ENCODE peak calls at places on chromosomes 11 and 22, in five cellular contexts. One of them, this sample, is unnamed.

GRCh38 chr11:69356703-69357457 is 62.9 kb downstream of the MYEOV start:
- DNase-seq in MG63: no peak
- DNase-seq in IMR-90: no peak
- DNase-seq in stimulated activated CD8-positive, alpha-beta memory T cell treated with anti-CD3 and anti-CD28 coated beads, Interleukin-15, amount 100 ng/mL, for 4 hours: no peak
- DNase-seq in GM23338: no peak
- DNase-seq in this sample: no peak

GRCh38 chr22:24066260-24066659 is 55.2 kb downstream of the CABIN1 start:
- DNase-seq in IMR-90: no peak
- DNase-seq in MG63: peak; percentile 30
- DNase-seq in GM23338: no peak
- DNase-seq in stimulated activated CD8-positive, alpha-beta memory T cell treated with anti-CD3 and anti-CD28 coated beads, Interleukin-15, amount 100 ng/mL, for 4 hours: no peak
- DNase-seq in this sample: no peak

GRCh38 chr22:36085476-36086169 is 57.0 kb upstream of the RBFOX2 start:
- DNase-seq in IMR-90: no peak
- DNase-seq in GM23338: no peak
- DNase-seq in stimulated activated CD8-positive, alpha-beta memory T cell treated with anti-CD3 and anti-CD28 coated beads, Interleukin-15, amount 100 ng/mL, for 4 hours: no peak
- DNase-seq in MG63: no peak
- DNase-seq in this sample: no peak

GRCh38 chr11:95149659-95150294 is 60.1 kb downstream of the ENDOD1 start:
- DNase-seq in IMR-90: no peak
- DNase-seq in GM23338: peak; percentile 69
- DNase-seq in stimulated activated CD8-positive, alpha-beta memory T cell treated with anti-CD3 and anti-CD28 coated beads, Interleukin-15, amount 100 ng/mL, for 4 hours: no peak
- DNase-seq in MG63: no peak
- DNase-seq in this sample: peak; percentile 42

GRCh38 chr11:63764712-63765631 is 3.6 kb downstream of the ZFTA start:
- DNase-seq in MG63: no peak
- DNase-seq in stimulated activated CD8-positive, alpha-beta memory T cell treated with anti-CD3 and anti-CD28 coated beads, Interleukin-15, amount 100 ng/mL, for 4 hours: no peak
- DNase-seq in IMR-90: no peak
- DNase-seq in GM23338: peak; percentile 68
- DNase-seq in this sample: peak; percentile 47

GRCh38 chr22:42842658-42843370 is 14.3 kb downstream of the ARFGAP3 start:
- DNase-seq in stimulated activated CD8-positive, alpha-beta memory T cell treated with anti-CD3 and anti-CD28 coated beads, Interleukin-15, amount 100 ng/mL, for 4 hours: no peak
- DNase-seq in IMR-90: peak; percentile 24
- DNase-seq in MG63: no peak
- DNase-seq in GM23338: no peak
- DNase-seq in this sample: no peak

GRCh38 chr11:77374611-77375031 is 73.1 kb upstream of the GDPD4 start:
- DNase-seq in GM23338: no peak
- DNase-seq in IMR-90: peak; percentile 46
- DNase-seq in MG63: no peak
- DNase-seq in stimulated activated CD8-positive, alpha-beta memory T cell treated with anti-CD3 and anti-CD28 coated beads, Interleukin-15, amount 100 ng/mL, for 4 hours: no peak
- DNase-seq in this sample: no peak

GRCh38 chr22:38867124-38867455 is 4.9 kb downstream of the CBX6 start:
- DNase-seq in GM23338: no peak
- DNase-seq in stimulated activated CD8-positive, alpha-beta memory T cell treated with anti-CD3 and anti-CD28 coated beads, Interleukin-15, amount 100 ng/mL, for 4 hours: no peak
- DNase-seq in MG63: no peak
- DNase-seq in IMR-90: no peak
- DNase-seq in this sample: no peak

GRCh38 chr11:100812517-100812916 is 125.4 kb downstream of the ARHGAP42 start:
- DNase-seq in IMR-90: no peak
- DNase-seq in stimulated activated CD8-positive, alpha-beta memory T cell treated with anti-CD3 and anti-CD28 coated beads, Interleukin-15, amount 100 ng/mL, for 4 hours: no peak
- DNase-seq in GM23338: no peak
- DNase-seq in MG63: no peak
- DNase-seq in this sample: no peak

GRCh38 chr11:92702771-92703170 is 266.7 kb upstream of the MTNR1B start:
- DNase-seq in GM23338: no peak
- DNase-seq in stimulated activated CD8-positive, alpha-beta memory T cell treated with anti-CD3 and anti-CD28 coated beads, Interleukin-15, amount 100 ng/mL, for 4 hours: no peak
- DNase-seq in IMR-90: peak; percentile 73
- DNase-seq in MG63: no peak
- DNase-seq in this sample: no peak

GRCh38 chr11:111006207-111006606 is 239.3 kb upstream of the POU2AF2 start:
- DNase-seq in MG63: no peak
- DNase-seq in stimulated activated CD8-positive, alpha-beta memory T cell treated with anti-CD3 and anti-CD28 coated beads, Interleukin-15, amount 100 ng/mL, for 4 hours: no peak
- DNase-seq in IMR-90: no peak
- DNase-seq in GM23338: no peak
- DNase-seq in this sample: no peak

GRCh38 chr11:121328213-121328966 is 35.8 kb downstream of the SC5D start:
- DNase-seq in IMR-90: no peak
- DNase-seq in MG63: no peak
- DNase-seq in GM23338: no peak
- DNase-seq in stimulated activated CD8-positive, alpha-beta memory T cell treated with anti-CD3 and anti-CD28 coated beads, Interleukin-15, amount 100 ng/mL, for 4 hours: no peak
- DNase-seq in this sample: no peak

GRCh38 chr11:66950113-66950535 is 8.1 kb downstream of the PC start:
- DNase-seq in stimulated activated CD8-positive, alpha-beta memory T cell treated with anti-CD3 and anti-CD28 coated beads, Interleukin-15, amount 100 ng/mL, for 4 hours: no peak
- DNase-seq in IMR-90: peak; percentile 94
- DNase-seq in GM23338: peak; percentile 35
- DNase-seq in MG63: no peak
- DNase-seq in this sample: peak; percentile 27

GRCh38 chr22:35352214-35353111 is 28.4 kb upstream of the HMOX1 start:
- DNase-seq in stimulated activated CD8-positive, alpha-beta memory T cell treated with anti-CD3 and anti-CD28 coated beads, Interleukin-15, amount 100 ng/mL, for 4 hours: no peak
- DNase-seq in GM23338: peak; percentile 83
- DNase-seq in MG63: no peak
- DNase-seq in IMR-90: no peak
- DNase-seq in this sample: peak; percentile 67

GRCh38 chr11:11480951-11481350 is 127.9 kb upstream of the CSNK2A3 start:
- DNase-seq in GM23338: no peak
- DNase-seq in stimulated activated CD8-positive, alpha-beta memory T cell treated with anti-CD3 and anti-CD28 coated beads, Interleukin-15, amount 100 ng/mL, for 4 hours: no peak
- DNase-seq in MG63: no peak
- DNase-seq in IMR-90: peak; percentile 38
- DNase-seq in this sample: no peak

GRCh38 chr11:19498986-19499669 is 213.5 kb upstream of the NAV2 start:
- DNase-seq in MG63: peak; percentile 22
- DNase-seq in GM23338: no peak
- DNase-seq in IMR-90: peak; percentile 58
- DNase-seq in stimulated activated CD8-positive, alpha-beta memory T cell treated with anti-CD3 and anti-CD28 coated beads, Interleukin-15, amount 100 ng/mL, for 4 hours: no peak
- DNase-seq in this sample: no peak

GRCh38 chr11:66749091-66749490 is 20.1 kb upstream of the SPTBN2 start:
- DNase-seq in stimulated activated CD8-positive, alpha-beta memory T cell treated with anti-CD3 and anti-CD28 coated beads, Interleukin-15, amount 100 ng/mL, for 4 hours: no peak
- DNase-seq in GM23338: no peak
- DNase-seq in IMR-90: no peak
- DNase-seq in MG63: peak; percentile 22
- DNase-seq in this sample: no peak

GRCh38 chr11:129247129-129247528 is 55.0 kb upstream of the ARHGAP32 start:
- DNase-seq in GM23338: no peak
- DNase-seq in IMR-90: peak; percentile 46
- DNase-seq in stimulated activated CD8-positive, alpha-beta memory T cell treated with anti-CD3 and anti-CD28 coated beads, Interleukin-15, amount 100 ng/mL, for 4 hours: no peak
- DNase-seq in MG63: no peak
- DNase-seq in this sample: no peak

GRCh38 chr11:1260023-1260501 is 37.2 kb downstream of the MUC5B start:
- DNase-seq in IMR-90: no peak
- DNase-seq in GM23338: peak; percentile 28
- DNase-seq in stimulated activated CD8-positive, alpha-beta memory T cell treated with anti-CD3 and anti-CD28 coated beads, Interleukin-15, amount 100 ng/mL, for 4 hours: no peak
- DNase-seq in MG63: peak; percentile 60
- DNase-seq in this sample: peak; percentile 44

GRCh38 chr11:9179141-9179540 is 86.0 kb downstream of the DENND5A start:
- DNase-seq in MG63: no peak
- DNase-seq in stimulated activated CD8-positive, alpha-beta memory T cell treated with anti-CD3 and anti-CD28 coated beads, Interleukin-15, amount 100 ng/mL, for 4 hours: no peak
- DNase-seq in GM23338: no peak
- DNase-seq in IMR-90: no peak
- DNase-seq in this sample: no peak

GRCh38 chr11:108147150-108147549 is 25.8 kb downstream of the ACAT1 start:
- DNase-seq in MG63: no peak
- DNase-seq in stimulated activated CD8-positive, alpha-beta memory T cell treated with anti-CD3 and anti-CD28 coated beads, Interleukin-15, amount 100 ng/mL, for 4 hours: no peak
- DNase-seq in IMR-90: no peak
- DNase-seq in GM23338: no peak
- DNase-seq in this sample: no peak

GRCh38 chr11:28447226-28447625 is 339.0 kb downstream of the METTL15 start:
- DNase-seq in stimulated activated CD8-positive, alpha-beta memory T cell treated with anti-CD3 and anti-CD28 coated beads, Interleukin-15, amount 100 ng/mL, for 4 hours: no peak
- DNase-seq in MG63: no peak
- DNase-seq in GM23338: no peak
- DNase-seq in IMR-90: peak; percentile 61
- DNase-seq in this sample: no peak

GRCh38 chr11:68448604-68449011 is 11.9 kb upstream of the PPP6R3 start:
- DNase-seq in stimulated activated CD8-positive, alpha-beta memory T cell treated with anti-CD3 and anti-CD28 coated beads, Interleukin-15, amount 100 ng/mL, for 4 hours: no peak
- DNase-seq in IMR-90: no peak
- DNase-seq in GM23338: no peak
- DNase-seq in MG63: no peak
- DNase-seq in this sample: no peak

GRCh38 chr11:89491141-89491690 is at the start of gene NOX4:
- DNase-seq in stimulated activated CD8-positive, alpha-beta memory T cell treated with anti-CD3 and anti-CD28 coated beads, Interleukin-15, amount 100 ng/mL, for 4 hours: no peak
- DNase-seq in IMR-90: peak; percentile 48
- DNase-seq in MG63: peak; percentile 63
- DNase-seq in GM23338: peak; percentile 82
- DNase-seq in this sample: peak; percentile 75

GRCh38 chr11:70556884-70557741 is 158.8 kb downstream of the CTTN start:
- DNase-seq in MG63: peak; percentile 68
- DNase-seq in GM23338: no peak
- DNase-seq in IMR-90: no peak
- DNase-seq in stimulated activated CD8-positive, alpha-beta memory T cell treated with anti-CD3 and anti-CD28 coated beads, Interleukin-15, amount 100 ng/mL, for 4 hours: no peak
- DNase-seq in this sample: no peak

GRCh38 chr11:75352417-75353206 is 1.2 kb upstream of the ARRB1 start:
- DNase-seq in IMR-90: no peak
- DNase-seq in stimulated activated CD8-positive, alpha-beta memory T cell treated with anti-CD3 and anti-CD28 coated beads, Interleukin-15, amount 100 ng/mL, for 4 hours: no peak
- DNase-seq in MG63: no peak
- DNase-seq in GM23338: no peak
- DNase-seq in this sample: no peak

GRCh38 chr11:1071571-1072115 is 3.0 kb upstream of the MUC2 start:
- DNase-seq in GM23338: no peak
- DNase-seq in MG63: no peak
- DNase-seq in stimulated activated CD8-positive, alpha-beta memory T cell treated with anti-CD3 and anti-CD28 coated beads, Interleukin-15, amount 100 ng/mL, for 4 hours: no peak
- DNase-seq in IMR-90: no peak
- DNase-seq in this sample: peak; percentile 12

GRCh38 chr11:123413636-123414035 is 16.4 kb upstream of the GRAMD1B start:
- DNase-seq in stimulated activated CD8-positive, alpha-beta memory T cell treated with anti-CD3 and anti-CD28 coated beads, Interleukin-15, amount 100 ng/mL, for 4 hours: no peak
- DNase-seq in IMR-90: peak; percentile 23
- DNase-seq in GM23338: no peak
- DNase-seq in MG63: no peak
- DNase-seq in this sample: no peak

GRCh38 chr11:46144741-46145140 is 23.5 kb upstream of the PHF21A start:
- DNase-seq in stimulated activated CD8-positive, alpha-beta memory T cell treated with anti-CD3 and anti-CD28 coated beads, Interleukin-15, amount 100 ng/mL, for 4 hours: no peak
- DNase-seq in GM23338: no peak
- DNase-seq in IMR-90: no peak
- DNase-seq in MG63: no peak
- DNase-seq in this sample: no peak

GRCh38 chr11:121451178-121451981 is 734 bp upstream of the SORL1 start:
- DNase-seq in GM23338: no peak
- DNase-seq in stimulated activated CD8-positive, alpha-beta memory T cell treated with anti-CD3 and anti-CD28 coated beads, Interleukin-15, amount 100 ng/mL, for 4 hours: no peak
- DNase-seq in MG63: no peak
- DNase-seq in IMR-90: no peak
- DNase-seq in this sample: no peak

GRCh38 chr11:2846470-2846869 is 39.1 kb downstream of the CDKN1C start:
- DNase-seq in stimulated activated CD8-positive, alpha-beta memory T cell treated with anti-CD3 and anti-CD28 coated beads, Interleukin-15, amount 100 ng/mL, for 4 hours: no peak
- DNase-seq in IMR-90: no peak
- DNase-seq in GM23338: no peak
- DNase-seq in MG63: no peak
- DNase-seq in this sample: no peak

GRCh38 chr11:92693146-92693545 is 276.3 kb upstream of the MTNR1B start:
- DNase-seq in MG63: no peak
- DNase-seq in stimulated activated CD8-positive, alpha-beta memory T cell treated with anti-CD3 and anti-CD28 coated beads, Interleukin-15, amount 100 ng/mL, for 4 hours: no peak
- DNase-seq in IMR-90: peak; percentile 3
- DNase-seq in GM23338: no peak
- DNase-seq in this sample: no peak

GRCh38 chr11:34921156-34921555 is 4.7 kb downstream of the PDHX start:
- DNase-seq in MG63: no peak
- DNase-seq in IMR-90: no peak
- DNase-seq in GM23338: no peak
- DNase-seq in stimulated activated CD8-positive, alpha-beta memory T cell treated with anti-CD3 and anti-CD28 coated beads, Interleukin-15, amount 100 ng/mL, for 4 hours: no peak
- DNase-seq in this sample: no peak

GRCh38 chr11:125404811-125405481 is 91.1 kb downstream of the FEZ1 start:
- DNase-seq in IMR-90: peak; percentile 47
- DNase-seq in MG63: peak; percentile 67
- DNase-seq in stimulated activated CD8-positive, alpha-beta memory T cell treated with anti-CD3 and anti-CD28 coated beads, Interleukin-15, amount 100 ng/mL, for 4 hours: peak; percentile 24
- DNase-seq in GM23338: peak; percentile 84
- DNase-seq in this sample: peak; percentile 90

GRCh38 chr11:9717719-9718118 is 53.8 kb downstream of the SWAP70 start:
- DNase-seq in GM23338: peak; percentile 16
- DNase-seq in stimulated activated CD8-positive, alpha-beta memory T cell treated with anti-CD3 and anti-CD28 coated beads, Interleukin-15, amount 100 ng/mL, for 4 hours: no peak
- DNase-seq in MG63: no peak
- DNase-seq in IMR-90: no peak
- DNase-seq in this sample: no peak